ENCODE peak calls at places on chromosomes 12 and 14, in five cellular contexts. Q is HCT116, V is H1, R is GM12878, M is K562. A is an unnamed sample.

GRCh38 chr12:124478416-124478815 is 89.0 kb downstream of the NCOR2 start:
- DNase-seq in Q (no peak), V (no peak), R (no peak), M (no peak), A (no peak)

GRCh38 chr12:130468186-130468585 is 130.5 kb downstream of the PIWIL1 start:
- DNase-seq in Q (no peak), V (no peak), R (no peak), M (no peak), A (no peak)

GRCh38 chr14:44657153-44657552 is 150.1 kb upstream of the FSCB start:
- DNase-seq in Q (no peak), V (no peak), R (no peak), M (no peak), A (no peak)

GRCh38 chr12:94112116-94112515 is 36.3 kb upstream of the PLXNC1 start:
- DNase-seq in Q (no peak), V (no peak), R (no peak), M (no peak), A (no peak)

GRCh38 chr12:51941011-51941561 is 10.4 kb upstream of the ACVR1B start:
- DNase-seq in Q (no peak), V (no peak), R (no peak), M (no peak), A (no peak)

GRCh38 chr14:30597496-30597895 is 24.6 kb upstream of the SCFD1 start:
- DNase-seq in Q (no peak), V (no peak), R (no peak), M (no peak), A (no peak)

GRCh38 chr12:31238764-31239387 is 87.1 kb downstream of the SINHCAF start:
- DNase-seq in Q (peak; percentile 54), V (no peak), R (peak; percentile 23), M (peak; percentile 63), A (peak; percentile 77)

GRCh38 chr14:52833891-52834290 is 42.5 kb upstream of the GNPNAT1 start:
- DNase-seq in Q (no peak), V (no peak), R (no peak), M (no peak), A (no peak)

GRCh38 chr14:42508209-42508946 is 901.7 kb downstream of the LRFN5 start:
- DNase-seq in Q (no peak), V (no peak), R (no peak), M (no peak), A (no peak)

GRCh38 chr12:64671682-64672081 is 61.4 kb downstream of the RASSF3 start:
- DNase-seq in Q (no peak), V (no peak), R (no peak), M (no peak), A (no peak)
- H3K4me1 ChIP-seq in Q (peaks cover 90% of the 10 kb centered on the region), V (peaks cover 31% of the 10 kb centered on the region), R (peaks cover 71% of the 10 kb centered on the region), M (peaks cover 46% of the 10 kb centered on the region), A (peaks cover 26% of the 10 kb centered on the region)

GRCh38 chr12:2944401-2945047 is 14.7 kb upstream of the TEAD4 start:
- DNase-seq in Q (peak; percentile 34), V (peak; percentile 71), R (peak; percentile 15), M (peak; percentile 60), A (peak; percentile 86)

GRCh38 chr12:2940564-2940963 is 18.6 kb upstream of the TEAD4 start:
- DNase-seq in Q (no peak), V (no peak), R (no peak), M (peak; percentile 17), A (no peak)

GRCh38 chr12:2937500-2937899 is 21.7 kb upstream of the TEAD4 start:
- DNase-seq in Q (no peak), V (no peak), R (no peak), M (no peak), A (no peak)

GRCh38 chr12:2936301-2936700 is 22.9 kb upstream of the TEAD4 start:
- DNase-seq in Q (no peak), V (no peak), R (no peak), M (no peak), A (no peak)

DNA sequence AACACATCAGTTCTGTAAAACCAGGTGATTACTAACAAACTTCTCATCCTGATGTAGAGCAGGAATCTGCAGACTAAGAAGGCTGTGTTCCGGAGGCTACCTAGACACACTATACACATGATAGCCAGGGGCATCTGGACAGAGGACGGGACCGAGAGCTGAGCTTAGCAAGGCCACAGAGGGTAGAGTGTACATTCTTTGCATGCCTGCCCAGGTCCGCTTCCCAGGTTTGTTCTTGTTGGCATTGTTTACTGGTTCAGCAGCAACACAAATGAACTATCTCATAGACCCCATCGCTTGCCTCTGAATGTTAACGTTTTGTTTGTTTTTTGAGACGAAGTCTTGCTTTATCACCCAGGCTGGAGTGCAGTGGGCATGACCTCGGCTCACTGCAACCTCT is 17.7 kb upstream of the TEAD4 start:
- DNase-seq in Q (no peak), V (no peak), R (no peak), M (no peak), A (no peak)
- TF ChIP-seq ZNF274 in Q (no peak), V (no peak), R (no peak), M (no peak), A (no peak)

DNA sequence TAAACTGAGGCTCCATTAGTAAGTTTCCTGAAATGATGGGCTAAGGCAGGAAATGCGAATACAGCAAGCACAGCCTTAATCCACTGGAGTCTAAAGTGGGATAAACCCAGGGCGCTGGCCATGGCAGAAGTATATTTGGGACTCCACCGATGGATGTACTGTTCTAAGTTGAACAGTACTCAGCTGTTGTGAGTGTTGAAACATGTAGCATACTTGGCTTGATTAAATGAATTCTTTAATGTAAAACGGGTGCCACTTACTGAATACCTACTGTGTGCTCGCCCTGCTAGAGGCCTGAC is 1.0 kb downstream of the SSPN start:
- DNase-seq in Q (no peak), V (no peak), R (no peak), M (no peak), A (no peak)
- H3K4me3 ChIP-seq in Q (no peak overlapping the region), V (peak overlapping the region; percentile 56), R (peak overlapping the region; percentile 52), M (no peak overlapping the region), A (peak overlapping the region; percentile 88)

DNA sequence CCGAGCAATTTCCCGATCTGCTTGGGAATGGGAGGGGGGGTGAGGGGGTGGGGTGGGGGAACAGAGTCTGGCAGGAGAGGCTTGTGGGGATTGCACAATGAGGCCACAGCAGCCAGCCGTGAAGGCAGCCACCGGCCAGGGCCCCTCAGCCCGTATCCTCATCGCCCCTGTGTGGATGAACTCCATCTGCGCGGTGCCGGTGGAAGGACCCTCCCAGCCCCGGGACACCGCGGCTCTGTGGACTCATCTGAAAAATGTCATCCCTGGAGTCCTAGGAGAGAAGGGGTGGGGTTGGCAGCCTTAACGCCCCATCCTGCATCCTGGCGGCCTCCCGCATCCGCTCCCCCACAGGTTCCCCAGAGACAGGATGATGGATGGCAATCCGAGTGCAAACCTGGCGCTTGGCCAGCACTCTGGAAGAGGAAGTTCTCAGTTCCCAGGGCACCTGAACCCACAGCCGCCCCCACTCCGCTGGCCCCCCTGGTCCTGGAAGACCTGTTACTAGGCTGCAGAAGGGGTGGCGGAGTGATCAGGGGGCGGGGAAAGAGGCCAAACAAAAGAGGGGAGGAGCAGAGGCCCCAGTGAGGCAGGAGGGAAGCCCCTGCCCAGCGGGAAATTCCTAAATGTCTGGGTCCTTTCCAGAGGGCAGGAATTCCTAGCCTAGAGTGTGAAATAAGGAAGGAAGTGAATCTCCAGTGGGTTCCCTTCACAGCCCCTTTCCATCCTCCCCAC is 1.2 kb upstream of the TNFAIP2 start:
- DNase-seq in Q (no peak), V (no peak), R (no peak), M (peak; percentile 71), A (no peak)
- H3K4me1 ChIP-seq in Q (peaks cover 21% of the 10 kb centered on the region), V (peaks cover 28% of the 10 kb centered on the region), R (peaks cover 21% of the 10 kb centered on the region), M (peaks cover 85% of the 10 kb centered on the region), A (peaks cover 8% of the 10 kb centered on the region)